ENCODE peak calls at places on chromosomes 5 and 9, in ten cellular contexts. One of them, this sample, is unnamed.
A peak's percentile ranks its signal among the peaks of the same experiment; 100 is the strongest.

GRCh38 chr9:4831119-4831518 is 38.4 kb downstream of the RCL1 start:
- DNase-seq in stomach: no peak
- DNase-seq in omental fat pad: no peak
- DNase-seq in A549: no peak
- DNase-seq in Peyer's patch: no peak
- DNase-seq in activated B cell treated with CpG ODN at 0.5 μM for 24 hours: no peak
- DNase-seq in AG09309: no peak
- DNase-seq in fibroblast of pulmonary artery: no peak
- DNase-seq in fibroblast of mammary gland: peak; percentile 35
- DNase-seq in heart left ventricle: no peak
- DNase-seq in this sample: no peak

GRCh38 chr5:181189962-181190710 is 14.9 kb downstream of the TRIM7 start:
- DNase-seq in stomach: peak; percentile 33
- DNase-seq in omental fat pad: no peak
- DNase-seq in A549: no peak
- DNase-seq in Peyer's patch: peak; percentile 77
- DNase-seq in activated B cell treated with CpG ODN at 0.5 μM for 24 hours: peak; percentile 48
- DNase-seq in AG09309: no peak
- DNase-seq in fibroblast of pulmonary artery: no peak
- DNase-seq in fibroblast of mammary gland: no peak
- DNase-seq in heart left ventricle: peak; percentile 39
- DNase-seq in this sample: no peak

GRCh38 chr9:114779352-114779845 is 26.4 kb downstream of the TNFSF15 start:
- DNase-seq in stomach: peak; percentile 97
- DNase-seq in omental fat pad: no peak
- DNase-seq in A549: peak; percentile 92
- DNase-seq in Peyer's patch: peak; percentile 93
- DNase-seq in activated B cell treated with CpG ODN at 0.5 μM for 24 hours: no peak
- DNase-seq in AG09309: no peak
- DNase-seq in fibroblast of pulmonary artery: peak; percentile 59
- DNase-seq in fibroblast of mammary gland: peak; percentile 5
- DNase-seq in heart left ventricle: no peak
- DNase-seq in this sample: no peak

GRCh38 chr9:113943112-113944009 is 67.3 kb downstream of the ZNF618 start:
- DNase-seq in stomach: no peak
- DNase-seq in omental fat pad: no peak
- DNase-seq in A549: no peak
- DNase-seq in Peyer's patch: no peak
- DNase-seq in activated B cell treated with CpG ODN at 0.5 μM for 24 hours: no peak
- DNase-seq in AG09309: no peak
- DNase-seq in fibroblast of pulmonary artery: no peak
- DNase-seq in fibroblast of mammary gland: no peak
- DNase-seq in heart left ventricle: no peak
- DNase-seq in this sample: peak; percentile 32

GRCh38 chr5:144011348-144011861 is 159.1 kb downstream of the YIPF5 start:
- DNase-seq in stomach: no peak
- DNase-seq in omental fat pad: no peak
- DNase-seq in A549: no peak
- DNase-seq in Peyer's patch: no peak
- DNase-seq in activated B cell treated with CpG ODN at 0.5 μM for 24 hours: no peak
- DNase-seq in AG09309: no peak
- DNase-seq in fibroblast of pulmonary artery: no peak
- DNase-seq in fibroblast of mammary gland: no peak
- DNase-seq in heart left ventricle: no peak
- DNase-seq in this sample: no peak

GRCh38 chr5:74767579-74767913 is 497 bp downstream of the NSA2 start:
- DNase-seq in stomach: no peak
- DNase-seq in omental fat pad: no peak
- DNase-seq in A549: peak; percentile 54
- DNase-seq in Peyer's patch: no peak
- DNase-seq in activated B cell treated with CpG ODN at 0.5 μM for 24 hours: no peak
- DNase-seq in AG09309: no peak
- DNase-seq in fibroblast of pulmonary artery: peak; percentile 63
- DNase-seq in fibroblast of mammary gland: peak; percentile 65
- DNase-seq in heart left ventricle: no peak
- DNase-seq in this sample: no peak

GRCh38 chr9:121445986-121446385 is 53.7 kb downstream of the GGTA1 start:
- DNase-seq in stomach: no peak
- DNase-seq in omental fat pad: no peak
- DNase-seq in A549: peak; percentile 16
- DNase-seq in Peyer's patch: no peak
- DNase-seq in activated B cell treated with CpG ODN at 0.5 μM for 24 hours: no peak
- DNase-seq in AG09309: no peak
- DNase-seq in fibroblast of pulmonary artery: no peak
- DNase-seq in fibroblast of mammary gland: no peak
- DNase-seq in heart left ventricle: no peak
- DNase-seq in this sample: no peak

GRCh38 chr9:72898360-72898759 is 54.5 kb downstream of the ALDH1A1 start:
- DNase-seq in stomach: no peak
- DNase-seq in omental fat pad: no peak
- DNase-seq in A549: no peak
- DNase-seq in Peyer's patch: no peak
- DNase-seq in activated B cell treated with CpG ODN at 0.5 μM for 24 hours: no peak
- DNase-seq in AG09309: no peak
- DNase-seq in fibroblast of pulmonary artery: no peak
- DNase-seq in fibroblast of mammary gland: no peak
- DNase-seq in heart left ventricle: no peak
- DNase-seq in this sample: no peak

GRCh38 chr5:160166973-160167622 is 47.8 kb upstream of the PWWP2A start:
- DNase-seq in stomach: no peak
- DNase-seq in omental fat pad: no peak
- DNase-seq in A549: no peak
- DNase-seq in Peyer's patch: no peak
- DNase-seq in activated B cell treated with CpG ODN at 0.5 μM for 24 hours: no peak
- DNase-seq in AG09309: no peak
- DNase-seq in fibroblast of pulmonary artery: peak; percentile 35
- DNase-seq in fibroblast of mammary gland: no peak
- DNase-seq in heart left ventricle: no peak
- DNase-seq in this sample: no peak

GRCh38 chr5:160167623-160168165 is 48.4 kb upstream of the PWWP2A start:
- DNase-seq in stomach: no peak
- DNase-seq in omental fat pad: no peak
- DNase-seq in A549: no peak
- DNase-seq in Peyer's patch: no peak
- DNase-seq in activated B cell treated with CpG ODN at 0.5 μM for 24 hours: no peak
- DNase-seq in AG09309: no peak
- DNase-seq in fibroblast of pulmonary artery: no peak
- DNase-seq in fibroblast of mammary gland: no peak
- DNase-seq in heart left ventricle: no peak
- DNase-seq in this sample: no peak

GRCh38 chr5:160169326-160169725 is 50.1 kb upstream of the PWWP2A start:
- DNase-seq in stomach: no peak
- DNase-seq in omental fat pad: no peak
- DNase-seq in A549: no peak
- DNase-seq in Peyer's patch: no peak
- DNase-seq in activated B cell treated with CpG ODN at 0.5 μM for 24 hours: no peak
- DNase-seq in AG09309: peak; percentile 84
- DNase-seq in fibroblast of pulmonary artery: peak; percentile 93
- DNase-seq in fibroblast of mammary gland: peak; percentile 97
- DNase-seq in heart left ventricle: peak; percentile 45
- DNase-seq in this sample: no peak

GRCh38 chr5:160165137-160166068 is 46.2 kb upstream of the PWWP2A start:
- DNase-seq in stomach: peak; percentile 89
- DNase-seq in omental fat pad: peak; percentile 52
- DNase-seq in A549: peak; percentile 95
- DNase-seq in Peyer's patch: peak; percentile 78
- DNase-seq in activated B cell treated with CpG ODN at 0.5 μM for 24 hours: no peak
- DNase-seq in AG09309: peak; percentile 96
- DNase-seq in fibroblast of pulmonary artery: peak; percentile 98
- DNase-seq in fibroblast of mammary gland: peak; percentile 100
- DNase-seq in heart left ventricle: peak; percentile 93
- DNase-seq in this sample: peak; percentile 62

DNA sequence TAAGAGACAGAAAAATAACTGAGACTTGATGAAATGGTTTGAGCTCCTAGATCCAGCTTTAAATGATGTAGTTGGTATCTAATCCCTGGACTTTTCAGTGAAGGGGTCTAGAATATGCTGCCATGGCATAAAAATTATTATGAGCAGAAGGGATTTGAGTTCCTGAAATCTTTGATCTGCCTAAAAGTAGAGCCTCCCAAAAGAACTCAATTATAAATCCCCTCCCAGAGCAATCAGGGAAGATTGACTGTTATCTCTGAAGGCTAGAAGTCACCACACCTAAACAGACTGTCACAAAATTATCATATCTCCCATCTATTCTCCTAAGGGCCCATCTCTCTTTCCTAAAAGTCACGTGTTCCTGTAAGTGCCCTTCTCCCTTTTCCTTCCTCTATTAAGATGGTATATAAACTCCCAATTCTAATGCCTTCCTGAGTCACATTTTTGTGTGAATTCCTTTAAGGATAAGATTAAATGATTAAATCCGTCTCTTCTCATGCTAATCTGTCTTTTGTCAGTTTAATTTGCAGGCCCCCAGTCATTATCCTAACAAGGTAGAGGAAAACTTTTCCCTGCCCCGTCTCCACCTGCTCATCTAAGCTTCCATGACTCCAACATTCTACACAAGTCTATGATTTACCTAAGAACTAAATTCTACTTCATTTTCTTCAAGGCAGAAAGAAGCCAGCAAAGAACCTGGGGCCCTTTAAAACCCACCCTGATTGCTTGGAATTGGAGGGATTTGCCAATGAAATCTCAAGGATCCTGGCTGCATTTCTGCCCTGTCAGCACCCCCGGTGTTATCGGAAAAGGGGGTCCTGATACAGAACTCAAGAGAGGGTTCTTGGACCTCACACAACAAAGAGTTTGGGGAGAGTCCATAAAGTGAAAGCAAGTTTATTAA is 47.1 kb upstream of the PWWP2A start:
- DNase-seq in stomach: no peak
- DNase-seq in omental fat pad: no peak
- DNase-seq in A549: no peak
- DNase-seq in Peyer's patch: no peak
- DNase-seq in activated B cell treated with CpG ODN at 0.5 μM for 24 hours: no peak
- DNase-seq in AG09309: no peak
- DNase-seq in fibroblast of pulmonary artery: no peak
- DNase-seq in fibroblast of mammary gland: no peak
- DNase-seq in heart left ventricle: no peak
- DNase-seq in this sample: no peak
- TF ChIP-seq CTCF in stomach: no peak
- TF ChIP-seq CTCF in omental fat pad: no peak
- TF ChIP-seq CTCF in A549: no peak
- TF ChIP-seq CTCF in Peyer's patch: no peak
- TF ChIP-seq CTCF in activated B cell treated with CpG ODN at 0.5 μM for 24 hours: no peak
- TF ChIP-seq CTCF in AG09309: no peak
- TF ChIP-seq CTCF in fibroblast of pulmonary artery: no peak
- TF ChIP-seq CTCF in fibroblast of mammary gland: no peak
- TF ChIP-seq CTCF in heart left ventricle: no peak
- TF ChIP-seq CTCF in this sample: no peak

DNA sequence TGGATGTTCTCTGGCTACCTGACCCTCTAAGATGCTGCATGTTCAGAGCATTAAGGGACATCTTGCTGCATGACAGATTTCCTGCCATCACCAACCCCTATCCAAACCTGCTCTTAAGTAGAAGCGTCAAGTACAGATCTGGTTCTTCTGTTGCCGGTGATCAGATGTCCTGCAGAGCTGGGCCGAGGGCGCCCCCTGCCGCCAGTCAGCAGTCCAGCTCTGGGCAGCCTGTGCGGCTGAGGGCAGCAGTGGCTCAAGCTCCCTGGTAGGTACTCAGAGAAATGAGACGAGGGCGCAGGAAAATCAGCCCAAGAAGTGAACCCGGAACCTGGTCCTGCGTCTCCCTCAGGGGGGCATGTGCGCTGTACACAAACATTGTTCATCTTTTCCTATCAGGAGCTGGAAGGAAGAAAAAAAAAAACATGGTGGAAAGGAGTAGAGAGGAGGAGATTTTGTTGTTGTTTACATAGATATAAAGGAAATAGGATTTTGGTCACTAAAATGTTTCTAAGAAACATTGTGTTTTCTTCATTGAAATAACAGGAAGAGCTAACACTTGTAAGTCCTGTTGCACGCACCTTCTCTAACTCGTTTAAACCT is 95.8 kb downstream of the CFAP90 start:
- DNase-seq in stomach: peak; percentile 76
- DNase-seq in omental fat pad: no peak
- DNase-seq in A549: peak; percentile 72
- DNase-seq in Peyer's patch: peak; percentile 50
- DNase-seq in activated B cell treated with CpG ODN at 0.5 μM for 24 hours: no peak
- DNase-seq in AG09309: no peak
- DNase-seq in fibroblast of pulmonary artery: peak; percentile 27
- DNase-seq in fibroblast of mammary gland: peak; percentile 29
- DNase-seq in heart left ventricle: no peak
- DNase-seq in this sample: peak; percentile 43
- TF ChIP-seq CTCF in stomach: peak; percentile 60
- TF ChIP-seq CTCF in omental fat pad: no peak
- TF ChIP-seq CTCF in A549: peak; percentile 54
- TF ChIP-seq CTCF in Peyer's patch: no peak
- TF ChIP-seq CTCF in activated B cell treated with CpG ODN at 0.5 μM for 24 hours: no peak
- TF ChIP-seq CTCF in AG09309: peak; percentile 74
- TF ChIP-seq CTCF in fibroblast of pulmonary artery: peak; percentile 50
- TF ChIP-seq CTCF in fibroblast of mammary gland: peak; percentile 63
- TF ChIP-seq CTCF in heart left ventricle: no peak
- TF ChIP-seq CTCF in this sample: peak; percentile 79

GRCh38 chr9:84670106-84670800 is 724 bp downstream of the NTRK2 start:
- DNase-seq in stomach: no peak
- DNase-seq in omental fat pad: no peak
- DNase-seq in A549: no peak
- DNase-seq in Peyer's patch: no peak
- DNase-seq in activated B cell treated with CpG ODN at 0.5 μM for 24 hours: no peak
- DNase-seq in AG09309: no peak
- DNase-seq in fibroblast of pulmonary artery: no peak
- DNase-seq in fibroblast of mammary gland: no peak
- DNase-seq in heart left ventricle: peak; percentile 42
- DNase-seq in this sample: peak; percentile 46

GRCh38 chr9:84668204-84669007 is 1.1 kb upstream of the NTRK2 start:
- DNase-seq in stomach: no peak
- DNase-seq in omental fat pad: no peak
- DNase-seq in A549: peak; percentile 72
- DNase-seq in Peyer's patch: peak; percentile 56
- DNase-seq in activated B cell treated with CpG ODN at 0.5 μM for 24 hours: no peak
- DNase-seq in AG09309: no peak
- DNase-seq in fibroblast of pulmonary artery: peak; percentile 54
- DNase-seq in fibroblast of mammary gland: peak; percentile 36
- DNase-seq in heart left ventricle: peak; percentile 74
- DNase-seq in this sample: peak; percentile 68

GRCh38 chr9:84669293-84670105 is at the start of gene NTRK2:
- DNase-seq in stomach: no peak
- DNase-seq in omental fat pad: no peak
- DNase-seq in A549: peak; percentile 17
- DNase-seq in Peyer's patch: no peak
- DNase-seq in activated B cell treated with CpG ODN at 0.5 μM for 24 hours: no peak
- DNase-seq in AG09309: no peak
- DNase-seq in fibroblast of pulmonary artery: peak; percentile 12
- DNase-seq in fibroblast of mammary gland: peak; percentile 4
- DNase-seq in heart left ventricle: peak; percentile 37
- DNase-seq in this sample: peak; percentile 22

GRCh38 chr9:84669008-84669292 is 579 bp upstream of the NTRK2 start:
- DNase-seq in stomach: no peak
- DNase-seq in omental fat pad: no peak
- DNase-seq in A549: no peak
- DNase-seq in Peyer's patch: no peak
- DNase-seq in activated B cell treated with CpG ODN at 0.5 μM for 24 hours: no peak
- DNase-seq in AG09309: no peak
- DNase-seq in fibroblast of pulmonary artery: no peak
- DNase-seq in fibroblast of mammary gland: no peak
- DNase-seq in heart left ventricle: no peak
- DNase-seq in this sample: peak; percentile 41

DNA sequence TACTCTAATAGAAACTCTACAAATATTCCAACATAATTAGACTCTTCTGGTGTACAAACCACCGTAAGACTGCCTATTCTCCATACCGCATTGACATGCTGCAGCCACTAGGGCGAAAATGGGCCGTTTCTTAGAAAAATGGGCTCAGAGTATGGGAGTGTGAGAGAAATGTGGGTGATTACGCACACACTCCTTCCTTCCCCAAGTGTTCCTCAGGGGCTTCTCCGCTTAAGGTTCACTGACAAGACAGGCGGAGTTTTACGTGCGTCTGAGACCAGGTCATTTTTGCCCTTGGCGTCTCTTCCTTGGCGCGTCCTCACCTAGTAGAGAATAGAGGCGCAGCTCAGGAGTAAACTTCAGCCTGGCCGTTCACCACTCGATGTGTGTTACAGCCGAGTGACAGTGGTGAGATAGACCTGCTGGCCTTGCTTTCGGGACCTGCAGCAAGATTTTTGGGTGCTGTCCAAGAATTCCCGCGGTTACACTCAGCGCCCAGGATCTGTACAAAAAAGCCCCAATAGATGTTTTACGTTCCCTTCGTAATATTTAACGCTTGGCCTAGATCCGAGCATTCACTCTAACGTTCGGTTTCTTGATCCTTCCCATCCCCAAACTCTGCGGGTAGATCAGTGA is 1.8 kb upstream of the NTRK2 start:
- DNase-seq in stomach: no peak
- DNase-seq in omental fat pad: no peak
- DNase-seq in A549: peak; percentile 41
- DNase-seq in Peyer's patch: no peak
- DNase-seq in activated B cell treated with CpG ODN at 0.5 μM for 24 hours: no peak
- DNase-seq in AG09309: no peak
- DNase-seq in fibroblast of pulmonary artery: peak; percentile 39
- DNase-seq in fibroblast of mammary gland: peak; percentile 19
- DNase-seq in heart left ventricle: peak; percentile 30
- DNase-seq in this sample: peak; percentile 45
- TF ChIP-seq CTCF in stomach: no peak
- TF ChIP-seq CTCF in omental fat pad: no peak
- TF ChIP-seq CTCF in A549: no peak
- TF ChIP-seq CTCF in Peyer's patch: no peak
- TF ChIP-seq CTCF in activated B cell treated with CpG ODN at 0.5 μM for 24 hours: no peak
- TF ChIP-seq CTCF in AG09309: peak; percentile 54
- TF ChIP-seq CTCF in fibroblast of pulmonary artery: peak; percentile 54
- TF ChIP-seq CTCF in fibroblast of mammary gland: peak; percentile 53
- TF ChIP-seq CTCF in heart left ventricle: peak; percentile 29
- TF ChIP-seq CTCF in this sample: peak; percentile 51

DNA sequence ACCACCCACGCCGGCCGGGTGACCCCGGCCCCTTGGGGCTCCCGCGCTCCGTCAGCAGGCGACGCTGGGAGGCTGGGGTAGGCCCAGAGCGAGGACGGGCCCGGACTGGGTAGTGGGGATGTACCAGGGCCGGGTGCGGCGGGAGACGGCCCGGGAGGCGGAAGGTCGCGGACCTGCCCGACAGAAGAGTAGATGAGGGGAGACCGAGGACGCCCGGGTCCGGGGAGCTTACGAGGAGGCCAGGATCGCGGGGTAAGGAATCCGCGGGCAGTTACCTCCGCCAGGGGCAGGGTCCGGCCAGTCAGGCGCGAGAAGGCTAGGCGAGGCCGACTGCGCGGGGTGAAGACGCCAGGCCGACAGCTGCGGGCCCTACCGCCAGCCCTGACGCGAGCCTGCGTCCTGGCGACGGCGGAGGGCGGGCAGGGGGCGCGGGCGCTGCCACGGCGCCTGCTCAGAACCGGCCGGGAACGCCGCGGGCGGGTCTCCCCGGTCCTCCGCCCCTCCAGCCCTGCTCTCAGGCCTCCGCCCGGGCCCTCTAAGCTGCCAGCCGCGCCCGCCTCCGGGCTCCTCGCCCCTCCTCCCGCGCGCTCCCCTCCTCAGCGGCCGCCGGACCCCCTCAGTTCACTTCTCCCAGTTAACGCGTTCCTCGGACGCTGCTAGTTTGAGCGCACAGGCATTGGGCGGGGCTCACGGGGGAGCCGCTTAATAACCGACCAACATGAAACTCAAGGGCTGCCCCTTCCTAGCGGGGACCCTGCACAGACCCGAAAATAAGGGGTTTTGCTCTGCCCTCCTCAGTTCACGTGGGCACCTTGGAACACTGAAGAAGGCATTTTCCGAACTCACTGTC is at the start of gene CPLANE1:
- DNase-seq in stomach: peak; percentile 78
- DNase-seq in omental fat pad: peak; percentile 29
- DNase-seq in A549: peak; percentile 81
- DNase-seq in Peyer's patch: peak; percentile 80
- DNase-seq in activated B cell treated with CpG ODN at 0.5 μM for 24 hours: peak; percentile 72
- DNase-seq in AG09309: no peak
- DNase-seq in fibroblast of pulmonary artery: peak; percentile 83
- DNase-seq in fibroblast of mammary gland: peak; percentile 67
- DNase-seq in heart left ventricle: peak; percentile 89
- DNase-seq in this sample: peak; percentile 86
- TF ChIP-seq CTCF in stomach: no peak
- TF ChIP-seq CTCF in omental fat pad: no peak
- TF ChIP-seq CTCF in A549: no peak
- TF ChIP-seq CTCF in Peyer's patch: no peak
- TF ChIP-seq CTCF in activated B cell treated with CpG ODN at 0.5 μM for 24 hours: no peak
- TF ChIP-seq CTCF in AG09309: peak; percentile 13
- TF ChIP-seq CTCF in fibroblast of pulmonary artery: no peak
- TF ChIP-seq CTCF in fibroblast of mammary gland: no peak
- TF ChIP-seq CTCF in heart left ventricle: no peak
- TF ChIP-seq CTCF in this sample: no peak